ENCODE peak calls at places on chromosomes 13 and 19, in nine cellular contexts. T is stimulated activated CD4-positive, alpha-beta T cell treated with anti-CD3 and anti-CD28 coated beads, TNF-alpha, amount 100 ng/mL, for 48 hours; P is ELF-1; Y is AG20443; G is IMR-90; V is body of pancreas; R is activated T-cell treated with anti-CD3 and anti-CD28 coated beads for 4 hours; U is activated CD4-positive, CD25-positive, alpha-beta regulatory T cell treated with anti-CD3 and anti-CD28 coated beads, Interleukin-2, amount 50 U/mL, for 16 hours; Q is GM12892. S is an unnamed sample.

GRCh38 chr13:27125357-27126282 is 46.0 kb downstream of the USP12 start:
- DNase-seq in T (no peak), P (peak), Y (no peak), G (no peak), V (no peak), R (no peak), U (no peak), Q (no peak), S (no peak)

GRCh38 chr13:78875792-78876580 is 217.0 kb upstream of the OBI1 start:
- DNase-seq in T (no peak), P (peak), Y (no peak), G (no peak), V (no peak), R (no peak), U (no peak), Q (peak), S (no peak)

GRCh38 chr19:23071087-23071511 is 45.7 kb upstream of the ZNF730 start:
- DNase-seq in T (no peak), P (peak), Y (peak), G (peak), V (no peak), R (no peak), U (no peak), Q (no peak), S (no peak)

GRCh38 chr19:6736169-6736916 is 1.0 kb downstream of the GPR108 start:
- DNase-seq in T (peak), P (peak), Y (peak), G (peak), V (peak), R (peak), U (peak), Q (peak), S (peak)

GRCh38 chr13:34939771-34940170 is 2.3 kb upstream of the NBEA start:
- DNase-seq in T (no peak), P (no peak), Y (no peak), G (no peak), V (no peak), R (no peak), U (no peak), Q (no peak), S (no peak)

GRCh38 chr19:32322541-32322940 is 22.9 kb upstream of the ZNF507 start:
- DNase-seq in T (no peak), P (no peak), Y (no peak), G (no peak), V (no peak), R (no peak), U (no peak), Q (no peak), S (no peak)

GRCh38 chr13:26051231-26052135 is at the start of gene SHISA2:
- DNase-seq in T (no peak), P (peak), Y (peak), G (peak), V (peak), R (no peak), U (no peak), Q (peak), S (no peak)

GRCh38 chr13:41490616-41491015 is 33.3 kb downstream of the RGCC start:
- DNase-seq in T (no peak), P (no peak), Y (no peak), G (no peak), V (no peak), R (no peak), U (no peak), Q (no peak), S (no peak)

GRCh38 chr13:109610517-109610916 is 175.9 kb downstream of the IRS2 start:
- DNase-seq in T (peak), P (peak), Y (no peak), G (no peak), V (peak), R (peak), U (no peak), Q (peak), S (no peak)

GRCh38 chr19:49363265-49364082 is at the start of gene DKKL1:
- DNase-seq in T (peak), P (peak), Y (peak), G (peak), V (peak), R (peak), U (peak), Q (peak), S (peak)

GRCh38 chr19:16978839-16979802 is 47.5 kb downstream of the CPAMD8 start:
- DNase-seq in T (no peak), P (no peak), Y (no peak), G (no peak), V (no peak), R (no peak), U (no peak), Q (no peak), S (no peak)

GRCh38 chr19:43354305-43354627 is 780 bp downstream of the CD177 start:
- DNase-seq in T (no peak), P (peak), Y (no peak), G (no peak), V (no peak), R (no peak), U (no peak), Q (no peak), S (no peak)

GRCh38 chr19:39502640-39503417 is 4.1 kb downstream of the DLL3 start:
- DNase-seq in T (peak), P (peak), Y (peak), G (peak), V (peak), R (peak), U (peak), Q (peak), S (peak)

GRCh38 chr19:4007836-4008539 is 452 bp downstream of the PIAS4 start:
- DNase-seq in T (no peak), P (peak), Y (peak), G (no peak), V (no peak), R (no peak), U (no peak), Q (peak), S (no peak)

GRCh38 chr13:73059460-73060250 is 850 bp downstream of the KLF5 start:
- DNase-seq in T (no peak), P (peak), Y (peak), G (peak), V (peak), R (no peak), U (no peak), Q (peak), S (no peak)

GRCh38 chr13:50228527-50228926 is 213.3 kb downstream of the KCNRG start:
- DNase-seq in T (no peak), P (no peak), Y (no peak), G (no peak), V (no peak), R (no peak), U (no peak), Q (no peak), S (no peak)

S was measured in central memory CD8-positive, alpha-beta T cell.